ENCODE peak calls at places on chromosome 1, in six cellular contexts. One of them, this sample, is unnamed.

GRCh38 chr1:30083800-30084464 is 639.5 kb downstream of the MATN1 start:
- DNase-seq in cardiac fibroblast: peak
- DNase-seq in GM10248: no peak
- DNase-seq in fibroblast of lung: peak
- DNase-seq in CD8-positive, alpha-beta T cell: no peak
- DNase-seq in upper lobe of right lung: no peak
- DNase-seq in this sample: no peak

GRCh38 chr1:17338706-17339493 is 30.9 kb downstream of the PADI4 start:
- DNase-seq in cardiac fibroblast: no peak
- DNase-seq in GM10248: no peak
- DNase-seq in fibroblast of lung: no peak
- DNase-seq in CD8-positive, alpha-beta T cell: no peak
- DNase-seq in upper lobe of right lung: no peak
- DNase-seq in this sample: no peak

GRCh38 chr1:184915463-184916080 is 58.7 kb downstream of the NIBAN1 start:
- DNase-seq in cardiac fibroblast: peak
- DNase-seq in GM10248: no peak
- DNase-seq in fibroblast of lung: no peak
- DNase-seq in CD8-positive, alpha-beta T cell: no peak
- DNase-seq in upper lobe of right lung: no peak
- DNase-seq in this sample: no peak

GRCh38 chr1:204842892-204843291 is 27.8 kb upstream of the NFASC start:
- DNase-seq in cardiac fibroblast: no peak
- DNase-seq in GM10248: no peak
- DNase-seq in fibroblast of lung: no peak
- DNase-seq in CD8-positive, alpha-beta T cell: no peak
- DNase-seq in upper lobe of right lung: no peak
- DNase-seq in this sample: no peak

GRCh38 chr1:246930830-246931548 is 759 bp downstream of the AHCTF1 start:
- DNase-seq in cardiac fibroblast: peak
- DNase-seq in GM10248: peak
- DNase-seq in fibroblast of lung: peak
- DNase-seq in CD8-positive, alpha-beta T cell: peak
- DNase-seq in upper lobe of right lung: peak
- DNase-seq in this sample: peak

GRCh38 chr1:100443739-100444571 is 91.6 kb downstream of the CDC14A start:
- DNase-seq in cardiac fibroblast: peak
- DNase-seq in GM10248: no peak
- DNase-seq in fibroblast of lung: peak
- DNase-seq in CD8-positive, alpha-beta T cell: peak
- DNase-seq in upper lobe of right lung: no peak
- DNase-seq in this sample: no peak

GRCh38 chr1:164712131-164713031 is 153.4 kb downstream of the PBX1 start:
- DNase-seq in cardiac fibroblast: peak
- DNase-seq in GM10248: no peak
- DNase-seq in fibroblast of lung: peak
- DNase-seq in CD8-positive, alpha-beta T cell: no peak
- DNase-seq in upper lobe of right lung: no peak
- DNase-seq in this sample: no peak

GRCh38 chr1:1065265-1065939 is 8.7 kb downstream of the RNF223 start:
- DNase-seq in cardiac fibroblast: no peak
- DNase-seq in GM10248: no peak
- DNase-seq in fibroblast of lung: no peak
- DNase-seq in CD8-positive, alpha-beta T cell: no peak
- DNase-seq in upper lobe of right lung: no peak
- DNase-seq in this sample: no peak

GRCh38 chr1:94542088-94542671 is 621 bp upstream of the F3 start:
- DNase-seq in cardiac fibroblast: peak
- DNase-seq in GM10248: peak
- DNase-seq in fibroblast of lung: peak
- DNase-seq in CD8-positive, alpha-beta T cell: no peak
- DNase-seq in upper lobe of right lung: peak
- DNase-seq in this sample: no peak

DNA sequence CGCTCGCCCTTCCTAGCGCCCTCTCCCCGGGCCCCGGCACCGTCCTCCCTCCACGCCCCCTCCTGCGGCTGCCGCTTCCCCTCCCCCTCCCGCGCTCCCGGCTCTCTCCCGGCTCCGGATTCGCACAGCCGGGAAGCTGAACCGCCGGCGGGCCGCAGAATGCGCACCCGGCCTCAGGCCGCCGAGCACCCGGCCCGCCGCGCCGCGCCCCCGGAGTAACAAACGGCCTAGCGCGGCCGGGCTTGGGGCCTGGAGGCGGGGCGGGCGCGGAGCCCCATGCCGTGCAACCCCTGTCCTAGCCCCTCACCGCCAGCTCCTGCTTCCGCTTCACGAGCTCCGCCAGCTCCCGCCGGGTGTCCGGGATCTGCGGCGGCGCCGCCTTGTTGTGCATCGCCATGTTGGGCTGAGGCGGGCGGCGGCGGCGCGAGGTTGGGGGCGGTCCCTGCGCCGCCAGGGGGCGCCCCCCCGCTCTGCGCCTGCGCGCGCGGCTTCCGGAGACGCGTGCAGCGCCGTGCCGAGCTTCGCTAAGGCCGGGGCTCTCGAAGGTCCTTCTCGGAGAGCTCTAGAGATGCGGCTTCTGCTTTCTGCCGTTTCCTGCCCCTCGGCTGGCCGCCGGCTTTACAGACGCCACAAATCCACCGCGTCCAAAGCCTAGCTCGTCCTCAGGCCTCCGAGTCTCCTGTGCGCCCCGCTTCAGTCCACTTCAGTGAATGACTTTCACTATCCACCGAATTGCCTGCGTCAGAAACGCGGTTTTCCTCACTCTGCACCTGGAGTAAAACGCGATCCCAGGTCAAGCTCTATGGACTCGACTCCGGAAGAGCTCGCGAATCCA is at the start of gene MEAF6:
- DNase-seq in cardiac fibroblast: peak
- DNase-seq in GM10248: peak
- DNase-seq in fibroblast of lung: peak
- DNase-seq in CD8-positive, alpha-beta T cell: peak
- DNase-seq in upper lobe of right lung: peak
- DNase-seq in this sample: peak
- TF ChIP-seq CTCF in cardiac fibroblast: no peak
- TF ChIP-seq CTCF in GM10248: peak
- TF ChIP-seq CTCF in fibroblast of lung: peak
- TF ChIP-seq CTCF in CD8-positive, alpha-beta T cell: peak
- TF ChIP-seq CTCF in upper lobe of right lung: peak
- TF ChIP-seq CTCF in this sample: peak

GRCh38 chr1:183129921-183130675 is 56.0 kb upstream of the LAMC2 start:
- DNase-seq in cardiac fibroblast: no peak
- DNase-seq in GM10248: no peak
- DNase-seq in fibroblast of lung: no peak
- DNase-seq in CD8-positive, alpha-beta T cell: no peak
- DNase-seq in upper lobe of right lung: no peak
- DNase-seq in this sample: no peak

GRCh38 chr1:183125279-183125999 is 60.6 kb upstream of the LAMC2 start:
- DNase-seq in cardiac fibroblast: no peak
- DNase-seq in GM10248: no peak
- DNase-seq in fibroblast of lung: no peak
- DNase-seq in CD8-positive, alpha-beta T cell: no peak
- DNase-seq in upper lobe of right lung: no peak
- DNase-seq in this sample: no peak

GRCh38 chr1:183124259-183124658 is 61.8 kb upstream of the LAMC2 start:
- DNase-seq in cardiac fibroblast: no peak
- DNase-seq in GM10248: no peak
- DNase-seq in fibroblast of lung: no peak
- DNase-seq in CD8-positive, alpha-beta T cell: no peak
- DNase-seq in upper lobe of right lung: no peak
- DNase-seq in this sample: no peak

GRCh38 chr1:183126000-183126366 is 60.1 kb upstream of the LAMC2 start:
- DNase-seq in cardiac fibroblast: no peak
- DNase-seq in GM10248: no peak
- DNase-seq in fibroblast of lung: no peak
- DNase-seq in CD8-positive, alpha-beta T cell: no peak
- DNase-seq in upper lobe of right lung: no peak
- DNase-seq in this sample: no peak

GRCh38 chr1:183126528-183126927 is 59.5 kb upstream of the LAMC2 start:
- DNase-seq in cardiac fibroblast: peak
- DNase-seq in GM10248: no peak
- DNase-seq in fibroblast of lung: peak
- DNase-seq in CD8-positive, alpha-beta T cell: no peak
- DNase-seq in upper lobe of right lung: no peak
- DNase-seq in this sample: no peak
- TF ChIP-seq CTCF in cardiac fibroblast: no peak
- TF ChIP-seq CTCF in GM10248: no peak
- TF ChIP-seq CTCF in fibroblast of lung: no peak
- TF ChIP-seq CTCF in CD8-positive, alpha-beta T cell: no peak
- TF ChIP-seq CTCF in upper lobe of right lung: no peak
- TF ChIP-seq CTCF in this sample: no peak

GRCh38 chr1:114758251-114758832 is 558 bp upstream of the CSDE1 start:
- DNase-seq in cardiac fibroblast: no peak
- DNase-seq in GM10248: no peak
- DNase-seq in fibroblast of lung: no peak
- DNase-seq in CD8-positive, alpha-beta T cell: no peak
- DNase-seq in upper lobe of right lung: no peak
- DNase-seq in this sample: no peak
- TF ChIP-seq CTCF in cardiac fibroblast: no peak
- TF ChIP-seq CTCF in GM10248: no peak
- TF ChIP-seq CTCF in fibroblast of lung: no peak
- TF ChIP-seq CTCF in CD8-positive, alpha-beta T cell: no peak
- TF ChIP-seq CTCF in upper lobe of right lung: no peak
- TF ChIP-seq CTCF in this sample: peak

DNA sequence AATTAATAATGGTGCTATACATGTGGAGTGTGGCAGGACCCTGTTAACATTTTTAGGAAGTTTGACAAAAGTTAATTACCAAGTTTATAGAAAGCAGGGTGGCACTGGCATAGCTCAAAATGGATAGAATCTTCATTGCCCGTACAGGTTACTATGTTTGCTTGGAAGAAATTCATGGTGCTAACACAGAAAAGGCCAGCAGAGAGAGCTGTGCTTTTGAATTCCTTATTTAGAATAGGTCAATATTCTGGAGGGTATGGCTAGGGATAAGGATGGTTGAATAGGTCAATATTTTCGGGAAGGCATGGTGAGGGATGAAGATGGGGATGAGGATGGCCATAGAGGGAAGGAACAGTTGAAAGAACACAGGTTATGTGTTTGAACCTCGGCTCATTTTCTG is 345.1 kb downstream of the LMO4 start:
- DNase-seq in cardiac fibroblast: peak
- DNase-seq in GM10248: no peak
- DNase-seq in fibroblast of lung: peak
- DNase-seq in CD8-positive, alpha-beta T cell: no peak
- DNase-seq in upper lobe of right lung: no peak
- DNase-seq in this sample: no peak
- TF ChIP-seq CTCF in cardiac fibroblast: peak
- TF ChIP-seq CTCF in GM10248: peak
- TF ChIP-seq CTCF in fibroblast of lung: no peak
- TF ChIP-seq CTCF in CD8-positive, alpha-beta T cell: no peak
- TF ChIP-seq CTCF in upper lobe of right lung: no peak
- TF ChIP-seq CTCF in this sample: no peak

GRCh38 chr1:192751260-192751659 is 57.6 kb upstream of the RGS2 start:
- DNase-seq in cardiac fibroblast: no peak
- DNase-seq in GM10248: no peak
- DNase-seq in fibroblast of lung: no peak
- DNase-seq in CD8-positive, alpha-beta T cell: no peak
- DNase-seq in upper lobe of right lung: no peak
- DNase-seq in this sample: no peak

GRCh38 chr1:192747305-192747704 is 61.5 kb upstream of the RGS2 start:
- DNase-seq in cardiac fibroblast: peak
- DNase-seq in GM10248: no peak
- DNase-seq in fibroblast of lung: peak
- DNase-seq in CD8-positive, alpha-beta T cell: no peak
- DNase-seq in upper lobe of right lung: no peak
- DNase-seq in this sample: no peak

GRCh38 chr1:192749349-192749748 is 59.5 kb upstream of the RGS2 start:
- DNase-seq in cardiac fibroblast: no peak
- DNase-seq in GM10248: no peak
- DNase-seq in fibroblast of lung: no peak
- DNase-seq in CD8-positive, alpha-beta T cell: no peak
- DNase-seq in upper lobe of right lung: no peak
- DNase-seq in this sample: no peak

GRCh38 chr1:192747942-192748341 is 60.9 kb upstream of the RGS2 start:
- DNase-seq in cardiac fibroblast: peak
- DNase-seq in GM10248: no peak
- DNase-seq in fibroblast of lung: peak
- DNase-seq in CD8-positive, alpha-beta T cell: no peak
- DNase-seq in upper lobe of right lung: no peak
- DNase-seq in this sample: no peak
- TF ChIP-seq CTCF in cardiac fibroblast: no peak
- TF ChIP-seq CTCF in GM10248: no peak
- TF ChIP-seq CTCF in fibroblast of lung: no peak
- TF ChIP-seq CTCF in CD8-positive, alpha-beta T cell: no peak
- TF ChIP-seq CTCF in upper lobe of right lung: no peak
- TF ChIP-seq CTCF in this sample: no peak

GRCh38 chr1:2831596-2832212 is 30.2 kb upstream of the TTC34 start:
- DNase-seq in cardiac fibroblast: no peak
- DNase-seq in GM10248: no peak
- DNase-seq in fibroblast of lung: no peak
- DNase-seq in CD8-positive, alpha-beta T cell: no peak
- DNase-seq in upper lobe of right lung: no peak
- DNase-seq in this sample: no peak

GRCh38 chr1:2832506-2833453 is 31.3 kb upstream of the TTC34 start:
- DNase-seq in cardiac fibroblast: no peak
- DNase-seq in GM10248: no peak
- DNase-seq in fibroblast of lung: no peak
- DNase-seq in CD8-positive, alpha-beta T cell: no peak
- DNase-seq in upper lobe of right lung: no peak
- DNase-seq in this sample: no peak

GRCh38 chr1:2834146-2834475 is 32.6 kb upstream of the TTC34 start:
- DNase-seq in cardiac fibroblast: no peak
- DNase-seq in GM10248: no peak
- DNase-seq in fibroblast of lung: no peak
- DNase-seq in CD8-positive, alpha-beta T cell: no peak
- DNase-seq in upper lobe of right lung: no peak
- DNase-seq in this sample: no peak

GRCh38 chr1:2834741-2835564 is 33.5 kb upstream of the TTC34 start:
- DNase-seq in cardiac fibroblast: no peak
- DNase-seq in GM10248: no peak
- DNase-seq in fibroblast of lung: no peak
- DNase-seq in CD8-positive, alpha-beta T cell: no peak
- DNase-seq in upper lobe of right lung: no peak
- DNase-seq in this sample: no peak

DNA sequence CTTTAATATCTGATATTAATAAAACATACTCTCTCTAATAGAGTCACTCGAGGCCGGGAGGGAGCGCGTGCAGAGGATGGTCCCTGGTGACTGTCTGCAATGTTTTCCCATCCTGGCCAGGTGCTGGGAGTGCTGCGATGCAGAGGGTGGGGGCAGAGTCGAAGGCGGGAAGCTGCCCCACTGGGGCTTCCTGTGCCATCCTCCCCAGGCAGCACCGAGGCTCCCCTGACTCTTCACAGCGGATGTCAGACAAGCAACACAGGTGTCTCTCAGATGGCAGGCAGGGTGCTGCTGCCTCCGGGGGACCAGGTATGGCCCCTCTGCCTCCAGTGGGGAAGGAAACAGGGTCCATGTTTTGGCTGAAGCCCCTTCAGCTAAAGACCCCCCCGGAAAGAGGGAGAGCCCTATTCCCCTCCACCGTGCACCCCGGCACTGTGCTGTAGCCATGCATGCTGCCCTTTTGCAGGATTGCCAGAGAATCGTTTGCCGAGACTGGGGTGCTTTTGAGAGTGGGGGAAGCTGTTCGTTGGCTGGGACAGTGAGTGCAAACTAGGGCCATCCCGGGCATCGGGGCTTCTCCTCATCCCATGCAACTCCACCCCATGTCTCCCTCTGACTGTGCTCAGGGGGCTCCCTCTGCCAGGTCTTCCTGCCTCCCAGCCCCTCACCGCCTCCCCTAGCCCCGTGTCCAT is 32.1 kb upstream of the TTC34 start:
- DNase-seq in cardiac fibroblast: no peak
- DNase-seq in GM10248: no peak
- DNase-seq in fibroblast of lung: no peak
- DNase-seq in CD8-positive, alpha-beta T cell: no peak
- DNase-seq in upper lobe of right lung: no peak
- DNase-seq in this sample: no peak
- TF ChIP-seq CTCF in cardiac fibroblast: no peak
- TF ChIP-seq CTCF in GM10248: no peak
- TF ChIP-seq CTCF in fibroblast of lung: no peak
- TF ChIP-seq CTCF in CD8-positive, alpha-beta T cell: no peak
- TF ChIP-seq CTCF in upper lobe of right lung: no peak
- TF ChIP-seq CTCF in this sample: no peak